ENCODE peak calls at places on chromosomes 11 and 22, in nine cellular contexts. Y is HFF-Myc; Q is endothelial cell; T is Calu3; I is foreskin fibroblast; R is lower leg skin; Z is pancreas; F is H9; H is CD8-positive, alpha-beta T cell. D is an unnamed sample.

GRCh38 chr11:63612181-63612580 is 2.1 kb downstream of the PLAAT3 start:
- DNase-seq in Y (no peak), Q (no peak), T (no peak), I (no peak), R (no peak), Z (no peak), F (no peak), H (no peak), D (no peak)

GRCh38 chr22:19568337-19569311 is 44.4 kb upstream of the CLDN5 start:
- DNase-seq in Y (peak), Q (no peak), T (no peak), I (peak), R (no peak), Z (no peak), F (no peak), H (no peak), D (no peak)

GRCh38 chr22:39482768-39483167 is 19.3 kb upstream of the MIEF1 start:
- DNase-seq in Y (no peak), Q (no peak), T (no peak), I (peak), R (no peak), Z (no peak), F (no peak), H (no peak), D (no peak)

GRCh38 chr11:74731301-74732094 is at the start of gene CHRDL2:
- DNase-seq in Y (no peak), Q (peak), T (peak), I (peak), R (peak), Z (peak), F (no peak), H (no peak), D (no peak)

GRCh38 chr11:12215192-12215591 is 104.8 kb downstream of the MICAL2 start:
- DNase-seq in Y (no peak), Q (no peak), T (no peak), I (no peak), R (no peak), Z (no peak), F (no peak), H (no peak), D (no peak)

GRCh38 chr11:90738799-90739198 is 516.0 kb upstream of the CHORDC1 start:
- DNase-seq in Y (no peak), Q (no peak), T (no peak), I (no peak), R (no peak), Z (no peak), F (no peak), H (no peak), D (no peak)

GRCh38 chr22:19454156-19454555 is 6.6 kb upstream of the C22orf39 start:
- DNase-seq in Y (no peak), Q (no peak), T (no peak), I (no peak), R (peak), Z (no peak), F (no peak), H (no peak), D (no peak)

GRCh38 chr11:43150697-43151096 is 161.1 kb upstream of the API5 start:
- DNase-seq in Y (no peak), Q (no peak), T (no peak), I (no peak), R (no peak), Z (no peak), F (no peak), H (no peak), D (no peak)

GRCh38 chr11:67416416-67417335 is 1.2 kb downstream of the CARNS1 start:
- DNase-seq in Y (no peak), Q (no peak), T (no peak), I (no peak), R (no peak), Z (peak), F (no peak), H (peak), D (no peak)

GRCh38 chr11:28289444-28289843 is 181.3 kb downstream of the METTL15 start:
- DNase-seq in Y (no peak), Q (no peak), T (no peak), I (no peak), R (no peak), Z (no peak), F (no peak), H (no peak), D (no peak)

GRCh38 chr22:48287031-48287430 is 1524.6 kb downstream of the TBC1D22A start:
- DNase-seq in Y (no peak), Q (no peak), T (no peak), I (no peak), R (no peak), Z (no peak), F (no peak), H (no peak), D (no peak)

GRCh38 chr11:62370743-62371440 is 33.6 kb downstream of the ASRGL1 start:
- DNase-seq in Y (no peak), Q (no peak), T (no peak), I (no peak), R (no peak), Z (peak), F (peak), H (peak), D (peak)

GRCh38 chr22:34765115-34765514 is 300.8 kb upstream of the ISX start:
- DNase-seq in Y (no peak), Q (no peak), T (no peak), I (no peak), R (no peak), Z (no peak), F (no peak), H (no peak), D (no peak)

DNA sequence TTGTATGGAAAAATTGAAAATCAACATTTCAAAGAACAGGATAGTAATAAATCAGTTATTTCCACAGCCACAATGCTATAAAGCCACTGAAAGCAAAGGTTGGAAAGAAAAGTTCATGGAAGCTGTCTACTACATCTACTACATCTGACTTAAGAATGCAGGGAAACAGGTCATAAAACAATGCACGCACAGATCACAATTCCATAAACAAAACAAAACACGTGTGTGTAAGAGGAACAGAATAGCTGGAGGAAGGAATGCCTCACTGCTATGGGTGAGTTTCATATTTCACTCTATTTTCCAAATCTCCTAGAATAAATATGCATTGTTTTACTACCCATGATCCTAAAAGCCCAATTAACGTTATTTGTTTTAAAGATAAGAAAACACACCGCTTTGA is 66.3 kb downstream of the NCAPD3 start:
- DNase-seq in Y (peak), Q (no peak), T (no peak), I (no peak), R (no peak), Z (no peak), F (no peak), H (no peak), D (no peak)
- TF ChIP-seq CTCF in Y (no peak), Q (no peak), T (no peak), I (no peak), R (no peak), Z (no peak), F (no peak), H (no peak), D (no peak)

GRCh38 chr11:100592619-100593309 is 94.3 kb upstream of the ARHGAP42 start:
- DNase-seq in Y (no peak), Q (no peak), T (no peak), I (no peak), R (no peak), Z (no peak), F (no peak), H (no peak), D (no peak)

GRCh38 chr11:100594320-100594719 is 92.8 kb upstream of the ARHGAP42 start:
- DNase-seq in Y (no peak), Q (peak), T (no peak), I (no peak), R (no peak), Z (no peak), F (no peak), H (no peak), D (no peak)

DNA sequence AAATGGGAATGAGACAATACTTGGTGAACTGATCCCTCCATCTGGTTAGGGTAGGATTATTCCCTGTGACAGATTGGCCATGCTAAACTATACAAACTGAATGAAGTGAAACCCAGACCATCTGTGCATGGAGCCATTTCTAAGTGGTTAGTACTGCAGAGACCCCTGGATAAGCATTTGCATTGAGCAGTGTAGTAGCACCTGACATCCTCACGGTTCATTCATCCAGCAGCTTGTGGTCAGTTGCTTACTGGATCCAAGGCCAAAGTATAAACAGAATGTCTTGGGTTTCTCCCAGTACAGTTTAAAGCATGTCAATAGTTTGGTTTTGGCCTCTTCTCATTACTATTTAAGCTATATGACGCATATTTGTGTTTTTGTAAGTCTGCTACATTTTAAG is 93.8 kb upstream of the ARHGAP42 start:
- DNase-seq in Y (no peak), Q (no peak), T (no peak), I (no peak), R (no peak), Z (no peak), F (no peak), H (no peak), D (no peak)
- TF ChIP-seq CTCF in Y (no peak), Q (no peak), T (no peak), I (no peak), R (no peak), Z (no peak), F (no peak), H (no peak), D (no peak)

DNA sequence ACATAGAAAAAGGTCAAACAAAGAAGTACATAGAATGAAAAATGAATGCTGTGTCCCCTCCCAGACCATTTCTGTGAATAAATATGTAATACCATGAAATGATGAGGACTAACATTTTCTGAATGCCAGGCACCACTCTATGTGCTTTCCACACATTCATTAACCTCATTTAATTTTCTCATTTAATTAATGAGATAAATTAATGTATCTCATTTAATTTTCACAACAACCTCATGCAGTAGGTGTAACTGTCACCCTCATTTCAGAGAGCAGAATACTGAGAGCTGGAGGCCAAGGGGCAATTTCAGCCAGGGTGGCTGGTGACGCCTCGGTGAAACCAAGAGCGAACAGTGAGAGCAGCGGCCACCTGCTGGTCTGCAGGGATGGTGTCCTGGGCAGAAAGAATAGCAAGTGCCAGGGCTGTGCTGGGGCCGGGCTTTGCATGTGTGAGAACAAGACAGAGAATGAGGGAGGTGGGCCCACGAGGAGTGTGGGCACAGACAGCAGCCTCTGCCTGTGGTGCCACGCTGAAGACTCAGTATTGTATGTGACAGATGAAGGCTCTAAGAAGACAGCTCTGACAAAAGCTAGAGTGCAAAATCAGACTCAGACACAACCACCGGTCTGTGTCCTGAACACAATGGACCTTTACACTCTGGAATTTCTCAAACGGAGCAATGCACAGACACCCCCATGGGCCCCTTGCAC is 1.8 kb upstream of the SERPIND1 start:
- DNase-seq in Y (no peak), Q (peak), T (no peak), I (no peak), R (no peak), Z (no peak), F (no peak), H (no peak), D (no peak)
- TF ChIP-seq CTCF in Y (peak), Q (no peak), T (no peak), I (no peak), R (no peak), Z (no peak), F (peak), H (no peak), D (no peak)

DNA sequence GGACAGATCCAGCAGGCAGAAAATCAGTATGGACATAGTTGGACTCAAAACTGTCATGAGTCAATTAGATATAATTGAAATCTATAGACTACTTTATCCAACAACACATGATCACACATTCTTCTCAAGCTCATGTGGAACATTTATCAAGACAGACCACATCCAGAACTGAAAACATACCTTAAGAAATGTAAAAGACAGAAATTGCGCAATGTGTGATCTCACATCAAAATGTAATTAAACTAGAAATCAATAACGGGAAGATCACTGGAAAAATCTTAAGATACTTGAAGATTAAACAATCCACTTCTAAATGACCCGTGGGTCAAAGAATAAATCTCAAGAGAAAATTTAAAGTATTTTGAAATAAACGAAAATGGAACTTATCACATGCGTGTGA is 435.3 kb downstream of the OPCML start:
- DNase-seq in Y (no peak), Q (no peak), T (no peak), I (no peak), R (no peak), Z (no peak), F (no peak), H (no peak), D (no peak)
- TF ChIP-seq CTCF in Y (no peak), Q (no peak), T (no peak), I (no peak), R (no peak), Z (no peak), F (no peak), H (no peak), D (no peak)

DNA sequence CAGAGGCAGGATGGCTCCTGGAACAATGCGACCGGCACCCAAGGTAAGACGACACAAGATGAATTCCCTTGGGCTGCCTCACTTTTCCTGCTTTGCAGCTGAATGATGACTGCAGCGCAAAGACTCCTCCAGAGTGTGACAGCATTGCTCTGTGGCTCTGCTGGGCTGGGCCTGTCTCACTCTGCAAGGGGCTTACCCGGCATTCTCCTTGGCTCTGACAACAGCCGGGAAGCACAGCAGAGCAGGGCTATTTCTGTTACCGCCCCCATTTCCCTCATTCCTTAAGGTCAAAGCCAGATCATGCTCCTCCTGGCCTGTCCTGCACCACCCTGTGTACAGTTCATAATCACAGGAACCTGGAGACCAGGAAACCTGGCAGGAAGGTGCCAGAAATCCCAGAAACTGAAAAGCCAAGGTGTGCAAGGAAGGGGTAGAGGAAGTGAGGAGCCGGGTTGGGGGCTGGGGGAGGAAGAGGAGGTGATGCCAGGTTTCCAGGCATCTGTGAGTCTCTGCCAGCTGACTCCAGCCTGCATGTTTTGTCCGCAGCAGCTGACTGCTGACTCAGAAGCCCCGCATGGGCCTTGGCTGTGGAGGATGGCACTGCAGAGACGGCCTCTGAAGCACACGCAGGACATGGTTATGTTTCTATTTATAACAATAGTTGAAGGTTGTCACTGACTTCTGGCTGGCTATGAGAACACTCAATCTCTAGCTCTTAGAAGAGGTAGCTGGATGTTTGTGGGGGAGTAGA is 113.6 kb downstream of the MICAL3 start:
- DNase-seq in Y (peak), Q (peak), T (no peak), I (peak), R (no peak), Z (no peak), F (peak), H (no peak), D (no peak)
- TF ChIP-seq CTCF in Y (peak), Q (no peak), T (no peak), I (peak), R (no peak), Z (no peak), F (peak), H (no peak), D (no peak)